ENCODE peak calls at places on chromosomes 11 and 22, in five cellular contexts. A is Peyer's patch, M is fibroblast of lung, P is adrenal gland, S is lower lobe of right lung. B is an unnamed sample.

GRCh38 chr11:116692318-116693106 is 80.3 kb downstream of the BUD13 start:
- DNase-seq in M (no peak), P (no peak), S (no peak), A (no peak), B (no peak)

GRCh38 chr11:41050791-41051190 is 408.7 kb downstream of the LRRC4C start:
- DNase-seq in S (no peak), A (no peak), P (no peak), M (no peak), B (no peak)

GRCh38 chr11:100593321-100593720 is 93.8 kb upstream of the ARHGAP42 start:
- DNase-seq in M (peak), P (no peak), A (no peak), S (no peak), B (peak)

GRCh38 chr11:117817213-117818035 is 7.1 kb downstream of the FXYD2 start:
- DNase-seq in M (peak), S (peak), P (peak), A (peak), B (peak)

GRCh38 chr11:68970921-68971636 is 9.7 kb downstream of the MRGPRD start:
- DNase-seq in M (no peak), A (no peak), P (no peak), S (peak), B (no peak)

GRCh38 chr11:128931661-128932060 is 11.0 kb downstream of the TP53AIP1 start:
- DNase-seq in A (no peak), S (no peak), P (no peak), M (no peak), B (no peak)

GRCh38 chr22:28799125-28799833 is 1.1 kb downstream of the XBP1 start:
- DNase-seq in S (peak), A (no peak), P (peak), M (peak), B (peak)

GRCh38 chr11:94760296-94760695 is 7.9 kb upstream of the AMOTL1 start:
- DNase-seq in S (no peak), M (no peak), A (no peak), P (no peak), B (no peak)

GRCh38 chr22:20844055-20845037 is 14.3 kb downstream of the PI4KA start:
- DNase-seq in P (no peak), A (no peak), S (no peak), M (no peak), B (no peak)

GRCh38 chr11:1194231-1194976 is 28.5 kb upstream of the MUC5B start:
- DNase-seq in M (no peak), A (no peak), P (peak), S (peak), B (no peak)

GRCh38 chr11:1453611-1454386 is 32.8 kb downstream of the MOB2 start:
- DNase-seq in P (no peak), M (no peak), A (no peak), S (no peak), B (no peak)

GRCh38 chr22:24059793-24060192 is 48.7 kb downstream of the CABIN1 start:
- DNase-seq in S (no peak), A (no peak), P (no peak), M (no peak), B (no peak)

GRCh38 chr11:103529217-103529684 is 420.0 kb downstream of the DYNC2H1 start:
- DNase-seq in M (peak), A (no peak), S (no peak), P (peak), B (peak)

GRCh38 chr11:125903753-125904659 is at the start of gene DDX25:
- DNase-seq in P (no peak), S (no peak), M (no peak), A (no peak), B (no peak)

GRCh38 chr11:20162824-20163777 is 2.8 kb upstream of the DBX1 start:
- DNase-seq in S (no peak), M (peak), P (no peak), A (no peak), B (peak)

GRCh38 chr11:128622137-128622523 is 34.8 kb upstream of the ETS1 start:
- DNase-seq in M (no peak), S (no peak), P (no peak), A (no peak), B (no peak)

GRCh38 chr11:67301313-67301921 is 1.9 kb upstream of the SSH3 start:
- DNase-seq in S (peak), A (no peak), P (peak), M (no peak), B (no peak)

GRCh38 chr11:121295246-121296007 is 2.9 kb downstream of the SC5D start:
- DNase-seq in S (no peak), M (no peak), A (no peak), P (no peak), B (no peak)

GRCh38 chr11:70071996-70072395 is 6.1 kb upstream of the ANO1 start:
- DNase-seq in P (no peak), A (no peak), M (no peak), S (no peak), B (no peak)

GRCh38 chr11:57094206-57094940 is 87.4 kb upstream of the LRRC55 start:
- DNase-seq in P (no peak), A (no peak), S (no peak), M (peak), B (peak)

GRCh38 chr11:90630176-90630575 is 407.3 kb upstream of the CHORDC1 start:
- DNase-seq in S (no peak), M (no peak), A (no peak), P (no peak), B (no peak)

GRCh38 chr11:24932110-24933000 is 435.5 kb downstream of the LUZP2 start:
- DNase-seq in M (no peak), S (no peak), P (no peak), A (no peak), B (no peak)

GRCh38 chr11:86575208-86575855 is 97.1 kb downstream of the ME3 start:
- DNase-seq in M (peak), S (no peak), A (no peak), P (no peak), B (no peak)

GRCh38 chr22:27896251-27896650 is 22.8 kb downstream of the PITPNB start:
- DNase-seq in P (no peak), A (no peak), S (no peak), M (no peak), B (no peak)

GRCh38 chr11:9982796-9983579 is 311.0 kb downstream of the SBF2 start:
- DNase-seq in M (peak), S (no peak), P (no peak), A (no peak), B (peak)

DNA sequence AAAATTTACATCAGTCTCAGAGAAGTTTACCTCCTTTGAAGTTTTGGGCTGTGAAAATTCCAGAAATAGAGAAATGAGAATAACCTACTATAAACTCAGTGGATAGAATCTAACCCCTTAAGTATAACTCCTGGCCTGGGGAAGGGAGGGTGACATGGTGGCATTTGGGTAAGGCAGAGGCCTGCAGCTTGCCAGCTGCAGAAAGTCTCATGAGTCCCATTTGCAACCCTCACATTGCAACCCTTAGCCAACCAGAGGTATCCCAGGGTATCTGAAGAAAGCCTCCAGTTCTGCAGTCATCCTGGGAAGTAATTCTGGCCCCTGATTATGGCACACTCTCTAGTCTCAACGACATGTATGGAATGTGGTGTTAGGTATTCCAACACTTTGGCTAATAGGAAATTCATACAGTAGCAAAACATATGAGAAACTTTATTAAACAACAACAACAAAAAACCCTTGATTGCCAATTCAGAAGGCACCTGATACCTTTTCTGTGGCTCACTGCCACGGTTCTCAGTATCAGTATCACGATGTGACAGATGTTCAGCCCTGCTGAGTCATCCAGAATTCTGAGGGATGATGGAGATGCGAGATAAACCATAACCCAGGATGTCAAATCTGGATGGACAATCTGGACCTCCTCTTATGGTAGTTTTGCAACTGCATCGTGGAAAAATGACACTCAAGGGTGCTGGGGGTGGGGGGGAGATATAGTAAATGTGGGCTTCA is 743.4 kb downstream of the NELL1 start:
- DNase-seq in P (no peak), S (no peak), M (no peak), A (no peak), B (no peak)
- H3K4me3 ChIP-seq in P (no peak), S (no peak), M (no peak), A (no peak), B (no peak)

DNA sequence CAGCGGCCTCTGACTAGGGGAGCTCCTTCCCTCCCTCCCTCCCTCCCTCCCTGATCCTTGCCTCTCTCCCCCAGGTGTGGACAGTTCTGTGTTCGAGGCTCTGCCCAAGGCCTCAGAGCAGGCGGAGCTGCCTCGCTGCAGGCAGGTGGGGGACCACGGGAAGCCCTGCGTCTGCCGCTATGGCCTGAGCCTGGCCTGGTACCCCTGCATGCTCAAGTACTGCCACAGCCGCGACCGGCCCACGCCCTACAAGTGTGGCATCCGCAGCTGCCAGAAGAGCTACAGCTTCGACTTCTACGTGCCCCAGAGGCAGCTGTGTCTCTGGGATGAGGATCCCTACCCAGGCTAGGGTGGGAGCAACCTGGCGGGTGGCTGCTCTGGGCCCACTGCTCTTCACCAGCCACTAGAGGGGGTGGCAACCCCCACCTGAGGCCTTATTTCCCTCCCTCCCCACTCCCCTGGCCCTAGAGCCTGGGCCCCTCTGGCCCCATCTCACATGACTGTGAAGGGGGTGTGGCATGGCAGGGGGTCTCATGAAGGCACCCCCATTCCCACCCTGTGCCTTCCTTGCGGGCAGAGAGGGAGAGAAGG is 11.1 kb upstream of the POU2F3 start:
- DNase-seq in A (no peak), P (no peak), M (no peak), S (no peak), B (no peak)
- TF ChIP-seq CTCF in A (no peak), P (no peak), M (peak), S (no peak), B (peak)

GRCh38 chr11:96242191-96242845 is 100.7 kb downstream of the MAML2 start:
- DNase-seq in P (no peak), S (no peak), M (no peak), A (no peak), B (peak)
- H3K4me3 ChIP-seq in P (peak), S (peak), M (peak), A (no peak), B (peak)

GRCh38 chr11:107683070-107683469 is 28.8 kb downstream of the SLN start:
- DNase-seq in S (no peak), A (no peak), M (no peak), P (no peak), B (no peak)
- TF ChIP-seq CTCF in S (no peak), A (no peak), M (no peak), P (no peak), B (no peak)

DNA sequence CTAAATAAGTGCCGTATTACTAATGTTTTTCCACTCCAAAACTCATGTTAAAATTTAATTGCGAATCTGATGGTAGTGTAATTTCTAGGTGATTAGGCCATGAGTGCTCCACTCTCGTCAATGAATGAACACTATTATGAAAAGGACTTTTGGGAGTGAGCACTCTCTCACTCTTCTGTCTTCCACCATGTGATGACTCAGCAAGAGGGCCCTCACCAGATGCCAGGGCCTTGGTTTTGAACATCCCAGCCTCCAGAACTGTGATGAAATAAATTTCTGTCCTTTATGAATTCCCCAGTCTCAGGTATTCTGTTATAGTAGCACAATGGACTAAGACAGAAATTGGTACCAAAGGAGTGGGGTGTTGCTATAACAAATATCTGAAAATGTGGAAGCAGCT is 8.1 kb downstream of the JRKL start:
- DNase-seq in A (no peak), P (no peak), M (no peak), S (no peak), B (no peak)
- H3K4me3 ChIP-seq in A (no peak), P (no peak), M (no peak), S (no peak), B (no peak)

GRCh38 chr11:7851391-7851790 is 54.6 kb upstream of the OR5P2 start:
- DNase-seq in P (no peak), M (no peak), S (no peak), A (no peak), B (no peak)
- TF ChIP-seq CTCF in P (no peak), M (no peak), S (no peak), A (no peak), B (no peak)

GRCh38 chr11:16124390-16124789 is 232.0 kb downstream of the SOX6 start:
- DNase-seq in M (no peak), P (no peak), S (no peak), A (no peak), B (no peak)

GRCh38 chr11:16125796-16126195 is 230.6 kb downstream of the SOX6 start:
- DNase-seq in P (no peak), A (no peak), M (no peak), S (no peak), B (no peak)

GRCh38 chr11:16126361-16126760 is 230.0 kb downstream of the SOX6 start:
- DNase-seq in S (no peak), M (peak), A (no peak), P (no peak), B (no peak)
- H3K4me3 ChIP-seq in S (no peak), M (no peak), A (no peak), P (no peak), B (no peak)

B was measured in fibroblast of villous mesenchyme.